ENCODE peak calls at places on chromosome 4, in nine cellular contexts. One of them, this sample, is unnamed.

GRCh38 chr4:61397174-61397573 is 197.0 kb downstream of the ADGRL3 start:
- DNase-seq in foreskin fibroblast: no peak
- DNase-seq in cardiac fibroblast: peak
- DNase-seq in AG09309: no peak
- DNase-seq in tibial artery: no peak
- DNase-seq in psoas muscle: no peak
- DNase-seq in uterus: no peak
- DNase-seq in AG04450: no peak
- DNase-seq in astrocyte: peak
- DNase-seq in this sample: peak

GRCh38 chr4:161931089-161931488 is 232.7 kb downstream of the FSTL5 start:
- DNase-seq in foreskin fibroblast: no peak
- DNase-seq in cardiac fibroblast: no peak
- DNase-seq in AG09309: no peak
- DNase-seq in tibial artery: no peak
- DNase-seq in psoas muscle: no peak
- DNase-seq in uterus: no peak
- DNase-seq in AG04450: no peak
- DNase-seq in astrocyte: no peak
- DNase-seq in this sample: no peak

GRCh38 chr4:100289530-100289888 is 99.2 kb upstream of the DDIT4L start:
- DNase-seq in foreskin fibroblast: no peak
- DNase-seq in cardiac fibroblast: no peak
- DNase-seq in AG09309: no peak
- DNase-seq in tibial artery: no peak
- DNase-seq in psoas muscle: no peak
- DNase-seq in uterus: no peak
- DNase-seq in AG04450: no peak
- DNase-seq in astrocyte: peak
- DNase-seq in this sample: peak

GRCh38 chr4:175090116-175090515 is 172.0 kb downstream of the ADAM29 start:
- DNase-seq in foreskin fibroblast: no peak
- DNase-seq in cardiac fibroblast: no peak
- DNase-seq in AG09309: no peak
- DNase-seq in tibial artery: no peak
- DNase-seq in psoas muscle: no peak
- DNase-seq in uterus: no peak
- DNase-seq in AG04450: no peak
- DNase-seq in astrocyte: no peak
- DNase-seq in this sample: no peak

GRCh38 chr4:26141101-26141830 is 179.5 kb upstream of the RBPJ start:
- DNase-seq in foreskin fibroblast: peak
- DNase-seq in cardiac fibroblast: no peak
- DNase-seq in AG09309: no peak
- DNase-seq in tibial artery: no peak
- DNase-seq in psoas muscle: no peak
- DNase-seq in uterus: no peak
- DNase-seq in AG04450: no peak
- DNase-seq in astrocyte: no peak
- DNase-seq in this sample: no peak

GRCh38 chr4:153223935-153224334 is 19.7 kb downstream of the TRIM2 start:
- DNase-seq in foreskin fibroblast: no peak
- DNase-seq in cardiac fibroblast: peak
- DNase-seq in AG09309: no peak
- DNase-seq in tibial artery: no peak
- DNase-seq in psoas muscle: no peak
- DNase-seq in uterus: no peak
- DNase-seq in AG04450: no peak
- DNase-seq in astrocyte: peak
- DNase-seq in this sample: peak

GRCh38 chr4:87333267-87333666 is 10.6 kb upstream of the HSD17B13 start:
- DNase-seq in foreskin fibroblast: no peak
- DNase-seq in cardiac fibroblast: no peak
- DNase-seq in AG09309: no peak
- DNase-seq in tibial artery: no peak
- DNase-seq in psoas muscle: no peak
- DNase-seq in uterus: no peak
- DNase-seq in AG04450: no peak
- DNase-seq in astrocyte: no peak
- DNase-seq in this sample: no peak

GRCh38 chr4:10456270-10457254 is 664 bp downstream of the ZNF518B start:
- DNase-seq in foreskin fibroblast: peak
- DNase-seq in cardiac fibroblast: peak
- DNase-seq in AG09309: no peak
- DNase-seq in tibial artery: peak
- DNase-seq in psoas muscle: peak
- DNase-seq in uterus: peak
- DNase-seq in AG04450: no peak
- DNase-seq in astrocyte: peak
- DNase-seq in this sample: peak

GRCh38 chr4:8200302-8200975 is 1.3 kb downstream of the SH3TC1 start:
- DNase-seq in foreskin fibroblast: no peak
- DNase-seq in cardiac fibroblast: peak
- DNase-seq in AG09309: no peak
- DNase-seq in tibial artery: no peak
- DNase-seq in psoas muscle: peak
- DNase-seq in uterus: no peak
- DNase-seq in AG04450: no peak
- DNase-seq in astrocyte: no peak
- DNase-seq in this sample: peak

GRCh38 chr4:140090215-140090731 is 63.7 kb downstream of the MAML3 start:
- DNase-seq in foreskin fibroblast: no peak
- DNase-seq in cardiac fibroblast: no peak
- DNase-seq in AG09309: no peak
- DNase-seq in tibial artery: no peak
- DNase-seq in psoas muscle: no peak
- DNase-seq in uterus: no peak
- DNase-seq in AG04450: no peak
- DNase-seq in astrocyte: peak
- DNase-seq in this sample: peak

GRCh38 chr4:157678478-157678877 is 457.9 kb downstream of the GRIA2 start:
- DNase-seq in foreskin fibroblast: no peak
- DNase-seq in cardiac fibroblast: no peak
- DNase-seq in AG09309: no peak
- DNase-seq in tibial artery: no peak
- DNase-seq in psoas muscle: no peak
- DNase-seq in uterus: no peak
- DNase-seq in AG04450: no peak
- DNase-seq in astrocyte: no peak
- DNase-seq in this sample: no peak

GRCh38 chr4:187157380-187157958 is 433.8 kb upstream of the FAT1 start:
- DNase-seq in foreskin fibroblast: no peak
- DNase-seq in cardiac fibroblast: no peak
- DNase-seq in AG09309: no peak
- DNase-seq in tibial artery: no peak
- DNase-seq in psoas muscle: no peak
- DNase-seq in uterus: no peak
- DNase-seq in AG04450: no peak
- DNase-seq in astrocyte: no peak
- DNase-seq in this sample: no peak

GRCh38 chr4:25814323-25814722 is 48.5 kb downstream of the SEL1L3 start:
- DNase-seq in foreskin fibroblast: no peak
- DNase-seq in cardiac fibroblast: peak
- DNase-seq in AG09309: no peak
- DNase-seq in tibial artery: peak
- DNase-seq in psoas muscle: peak
- DNase-seq in uterus: no peak
- DNase-seq in AG04450: no peak
- DNase-seq in astrocyte: peak
- DNase-seq in this sample: peak

GRCh38 chr4:150782311-150782710 is 200.4 kb downstream of the MAB21L2 start:
- DNase-seq in foreskin fibroblast: no peak
- DNase-seq in cardiac fibroblast: peak
- DNase-seq in AG09309: no peak
- DNase-seq in tibial artery: no peak
- DNase-seq in psoas muscle: no peak
- DNase-seq in uterus: no peak
- DNase-seq in AG04450: no peak
- DNase-seq in astrocyte: peak
- DNase-seq in this sample: peak

GRCh38 chr4:10207116-10207515 is 90.5 kb upstream of the WDR1 start:
- DNase-seq in foreskin fibroblast: no peak
- DNase-seq in cardiac fibroblast: no peak
- DNase-seq in AG09309: no peak
- DNase-seq in tibial artery: no peak
- DNase-seq in psoas muscle: no peak
- DNase-seq in uterus: no peak
- DNase-seq in AG04450: no peak
- DNase-seq in astrocyte: no peak
- DNase-seq in this sample: no peak

GRCh38 chr4:35604252-35604651 is 640.1 kb downstream of the ARAP2 start:
- DNase-seq in foreskin fibroblast: no peak
- DNase-seq in cardiac fibroblast: no peak
- DNase-seq in AG09309: no peak
- DNase-seq in tibial artery: no peak
- DNase-seq in psoas muscle: no peak
- DNase-seq in uterus: no peak
- DNase-seq in AG04450: no peak
- DNase-seq in astrocyte: no peak
- DNase-seq in this sample: no peak

GRCh38 chr4:148006025-148006424 is 274.1 kb downstream of the ARHGAP10 start:
- DNase-seq in foreskin fibroblast: no peak
- DNase-seq in cardiac fibroblast: no peak
- DNase-seq in AG09309: no peak
- DNase-seq in tibial artery: no peak
- DNase-seq in psoas muscle: peak
- DNase-seq in uterus: no peak
- DNase-seq in AG04450: no peak
- DNase-seq in astrocyte: no peak
- DNase-seq in this sample: no peak

GRCh38 chr4:169619518-169619957 is 840 bp upstream of the CLCN3 start:
- DNase-seq in foreskin fibroblast: peak
- DNase-seq in cardiac fibroblast: peak
- DNase-seq in AG09309: no peak
- DNase-seq in tibial artery: no peak
- DNase-seq in psoas muscle: no peak
- DNase-seq in uterus: peak
- DNase-seq in AG04450: no peak
- DNase-seq in astrocyte: peak
- DNase-seq in this sample: peak

GRCh38 chr4:77538144-77538543 is 67.5 kb upstream of the CXCL13 start:
- DNase-seq in foreskin fibroblast: peak
- DNase-seq in cardiac fibroblast: peak
- DNase-seq in AG09309: no peak
- DNase-seq in tibial artery: no peak
- DNase-seq in psoas muscle: no peak
- DNase-seq in uterus: no peak
- DNase-seq in AG04450: no peak
- DNase-seq in astrocyte: peak
- DNase-seq in this sample: peak

GRCh38 chr4:182286035-182286434 is 42.8 kb downstream of the TENM3 start:
- DNase-seq in foreskin fibroblast: no peak
- DNase-seq in cardiac fibroblast: no peak
- DNase-seq in AG09309: peak
- DNase-seq in tibial artery: no peak
- DNase-seq in psoas muscle: no peak
- DNase-seq in uterus: no peak
- DNase-seq in AG04450: no peak
- DNase-seq in astrocyte: peak
- DNase-seq in this sample: no peak

GRCh38 chr4:151324449-151325319 is 721 bp downstream of the SH3D19 start:
- DNase-seq in foreskin fibroblast: peak
- DNase-seq in cardiac fibroblast: peak
- DNase-seq in AG09309: no peak
- DNase-seq in tibial artery: peak
- DNase-seq in psoas muscle: peak
- DNase-seq in uterus: peak
- DNase-seq in AG04450: no peak
- DNase-seq in astrocyte: peak
- DNase-seq in this sample: peak

GRCh38 chr4:28259951-28260350 is 1399.3 kb downstream of the STIM2 start:
- DNase-seq in foreskin fibroblast: no peak
- DNase-seq in cardiac fibroblast: no peak
- DNase-seq in AG09309: no peak
- DNase-seq in tibial artery: no peak
- DNase-seq in psoas muscle: no peak
- DNase-seq in uterus: no peak
- DNase-seq in AG04450: no peak
- DNase-seq in astrocyte: no peak
- DNase-seq in this sample: no peak

DNA sequence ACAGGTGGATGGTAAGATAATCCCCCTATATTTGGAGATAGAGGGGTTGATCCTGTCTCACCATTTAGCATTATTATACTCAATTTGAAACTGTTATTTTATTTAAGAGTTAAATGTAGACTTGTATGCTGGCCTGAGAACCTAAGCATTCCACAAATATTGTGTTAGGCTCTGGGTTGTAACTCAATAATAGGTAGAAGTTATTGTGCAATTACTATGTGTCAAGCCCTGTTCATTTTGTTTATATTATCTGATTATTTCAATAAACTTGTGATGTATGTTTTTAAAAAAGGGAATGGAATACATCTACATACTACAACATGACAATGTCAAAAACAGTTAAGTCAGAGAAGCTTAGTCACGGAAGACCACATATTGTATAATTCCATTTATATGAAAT is 13.6 kb upstream of the TXK start:
- DNase-seq in foreskin fibroblast: no peak
- DNase-seq in cardiac fibroblast: no peak
- DNase-seq in AG09309: no peak
- DNase-seq in tibial artery: no peak
- DNase-seq in psoas muscle: no peak
- DNase-seq in uterus: no peak
- DNase-seq in AG04450: no peak
- DNase-seq in astrocyte: no peak
- DNase-seq in this sample: no peak
- H3K4me3 ChIP-seq in foreskin fibroblast: no peak
- H3K4me3 ChIP-seq in cardiac fibroblast: no peak
- H3K4me3 ChIP-seq in AG09309: no peak
- H3K4me3 ChIP-seq in tibial artery: no peak
- H3K4me3 ChIP-seq in psoas muscle: no peak
- H3K4me3 ChIP-seq in uterus: no peak
- H3K4me3 ChIP-seq in AG04450: no peak
- H3K4me3 ChIP-seq in astrocyte: no peak
- H3K4me3 ChIP-seq in this sample: no peak

GRCh38 chr4:1578968-1579833 is 104.9 kb downstream of the FAM53A start:
- DNase-seq in foreskin fibroblast: peak
- DNase-seq in cardiac fibroblast: peak
- DNase-seq in AG09309: no peak
- DNase-seq in tibial artery: peak
- DNase-seq in psoas muscle: peak
- DNase-seq in uterus: peak
- DNase-seq in AG04450: no peak
- DNase-seq in astrocyte: peak
- DNase-seq in this sample: peak
- TF ChIP-seq CTCF in foreskin fibroblast: peak
- TF ChIP-seq CTCF in cardiac fibroblast: peak
- TF ChIP-seq CTCF in AG09309: peak
- TF ChIP-seq CTCF in tibial artery: peak
- TF ChIP-seq CTCF in psoas muscle: peak
- TF ChIP-seq CTCF in uterus: peak
- TF ChIP-seq CTCF in AG04450: peak
- TF ChIP-seq CTCF in astrocyte: no peak
- TF ChIP-seq CTCF in this sample: no peak

GRCh38 chr4:98659741-98660507 is 1.5 kb upstream of the TSPAN5 start:
- DNase-seq in foreskin fibroblast: no peak
- DNase-seq in cardiac fibroblast: no peak
- DNase-seq in AG09309: no peak
- DNase-seq in tibial artery: no peak
- DNase-seq in psoas muscle: no peak
- DNase-seq in uterus: no peak
- DNase-seq in AG04450: no peak
- DNase-seq in astrocyte: peak
- DNase-seq in this sample: peak
- H3K4me3 ChIP-seq in foreskin fibroblast: peak
- H3K4me3 ChIP-seq in cardiac fibroblast: no peak
- H3K4me3 ChIP-seq in AG09309: peak
- H3K4me3 ChIP-seq in tibial artery: peak
- H3K4me3 ChIP-seq in psoas muscle: peak
- H3K4me3 ChIP-seq in uterus: no peak
- H3K4me3 ChIP-seq in AG04450: peak
- H3K4me3 ChIP-seq in astrocyte: peak
- H3K4me3 ChIP-seq in this sample: peak

GRCh38 chr4:80362578-80363181 is 27.1 kb downstream of the CFAP299 start:
- DNase-seq in foreskin fibroblast: peak
- DNase-seq in cardiac fibroblast: peak
- DNase-seq in AG09309: peak
- DNase-seq in tibial artery: no peak
- DNase-seq in psoas muscle: no peak
- DNase-seq in uterus: no peak
- DNase-seq in AG04450: no peak
- DNase-seq in astrocyte: peak
- DNase-seq in this sample: peak
- TF ChIP-seq CTCF in foreskin fibroblast: peak
- TF ChIP-seq CTCF in cardiac fibroblast: peak
- TF ChIP-seq CTCF in AG09309: peak
- TF ChIP-seq CTCF in tibial artery: no peak
- TF ChIP-seq CTCF in psoas muscle: peak
- TF ChIP-seq CTCF in uterus: no peak
- TF ChIP-seq CTCF in AG04450: peak
- TF ChIP-seq CTCF in astrocyte: peak
- TF ChIP-seq CTCF in this sample: peak